ENCODE peak calls at places on chromosomes 16 and 17, in seven cellular contexts. One of them, this sample, is unnamed.

GRCh38 chr17:68334393-68334792 is 43.1 kb downstream of the ARSG start:
- DNase-seq in mesendoderm: no peak
- DNase-seq in cardiac muscle cell: no peak
- DNase-seq in heart right ventricle: no peak
- DNase-seq in mucosa of descending colon: no peak
- DNase-seq in GM23338: no peak
- DNase-seq in adipocyte: no peak
- DNase-seq in this sample: peak; percentile 25

GRCh38 chr17:1108810-1109605 is 70.8 kb downstream of the ABR start:
- DNase-seq in mesendoderm: peak; percentile 25
- DNase-seq in cardiac muscle cell: peak; percentile 75
- DNase-seq in heart right ventricle: peak; percentile 68
- DNase-seq in mucosa of descending colon: peak; percentile 82
- DNase-seq in GM23338: peak; percentile 65
- DNase-seq in adipocyte: peak; percentile 81
- DNase-seq in this sample: peak; percentile 74

GRCh38 chr16:11682655-11683096 is 14.4 kb downstream of the SNN start:
- DNase-seq in mesendoderm: no peak
- DNase-seq in cardiac muscle cell: peak; percentile 88
- DNase-seq in heart right ventricle: no peak
- DNase-seq in mucosa of descending colon: no peak
- DNase-seq in GM23338: no peak
- DNase-seq in adipocyte: peak; percentile 63
- DNase-seq in this sample: peak; percentile 88

GRCh38 chr17:21419299-21420239 is 43.4 kb downstream of the KCNJ12 start:
- DNase-seq in mesendoderm: peak; percentile 21
- DNase-seq in cardiac muscle cell: no peak
- DNase-seq in heart right ventricle: no peak
- DNase-seq in mucosa of descending colon: no peak
- DNase-seq in GM23338: no peak
- DNase-seq in adipocyte: no peak
- DNase-seq in this sample: no peak

GRCh38 chr17:58184308-58184985 is 8.1 kb upstream of the EPX start:
- DNase-seq in mesendoderm: peak; percentile 88
- DNase-seq in cardiac muscle cell: peak; percentile 50
- DNase-seq in heart right ventricle: no peak
- DNase-seq in mucosa of descending colon: no peak
- DNase-seq in GM23338: peak; percentile 61
- DNase-seq in adipocyte: no peak
- DNase-seq in this sample: peak; percentile 6

GRCh38 chr17:69175812-69176517 is 34.3 kb upstream of the ABCA6 start:
- DNase-seq in mesendoderm: no peak
- DNase-seq in cardiac muscle cell: peak; percentile 90
- DNase-seq in heart right ventricle: no peak
- DNase-seq in mucosa of descending colon: no peak
- DNase-seq in GM23338: no peak
- DNase-seq in adipocyte: peak; percentile 82
- DNase-seq in this sample: peak; percentile 85

GRCh38 chr16:46620265-46621005 is 744 bp downstream of the SHCBP1 start:
- DNase-seq in mesendoderm: no peak
- DNase-seq in cardiac muscle cell: peak; percentile 36
- DNase-seq in heart right ventricle: no peak
- DNase-seq in mucosa of descending colon: no peak
- DNase-seq in GM23338: no peak
- DNase-seq in adipocyte: peak; percentile 24
- DNase-seq in this sample: peak; percentile 12

GRCh38 chr17:81399481-81400153 is 4.4 kb downstream of the BAHCC1 start:
- DNase-seq in mesendoderm: no peak
- DNase-seq in cardiac muscle cell: no peak
- DNase-seq in heart right ventricle: no peak
- DNase-seq in mucosa of descending colon: no peak
- DNase-seq in GM23338: peak; percentile 55
- DNase-seq in adipocyte: peak; percentile 74
- DNase-seq in this sample: peak; percentile 53

GRCh38 chr17:81713556-81714411 is 1.7 kb downstream of the SLC25A10 start:
- DNase-seq in mesendoderm: no peak
- DNase-seq in cardiac muscle cell: no peak
- DNase-seq in heart right ventricle: no peak
- DNase-seq in mucosa of descending colon: peak; percentile 81
- DNase-seq in GM23338: no peak
- DNase-seq in adipocyte: no peak
- DNase-seq in this sample: no peak

GRCh38 chr16:48609453-48610023 is 442 bp downstream of the N4BP1 start:
- DNase-seq in mesendoderm: peak; percentile 53
- DNase-seq in cardiac muscle cell: peak; percentile 74
- DNase-seq in heart right ventricle: peak; percentile 55
- DNase-seq in mucosa of descending colon: no peak
- DNase-seq in GM23338: peak; percentile 63
- DNase-seq in adipocyte: peak; percentile 75
- DNase-seq in this sample: peak; percentile 62

GRCh38 chr17:64773836-64774761 is 112.0 kb upstream of the SMURF2 start:
- DNase-seq in mesendoderm: peak; percentile 96
- DNase-seq in cardiac muscle cell: peak; percentile 66
- DNase-seq in heart right ventricle: no peak
- DNase-seq in mucosa of descending colon: peak; percentile 94
- DNase-seq in GM23338: peak; percentile 85
- DNase-seq in adipocyte: peak; percentile 38
- DNase-seq in this sample: peak; percentile 56

GRCh38 chr16:88941051-88941932 is 35.7 kb downstream of the CBFA2T3 start:
- DNase-seq in mesendoderm: no peak
- DNase-seq in cardiac muscle cell: no peak
- DNase-seq in heart right ventricle: peak; percentile 44
- DNase-seq in mucosa of descending colon: peak; percentile 58
- DNase-seq in GM23338: peak; percentile 44
- DNase-seq in adipocyte: peak; percentile 25
- DNase-seq in this sample: no peak

GRCh38 chr17:41814195-41814594 is 1.4 kb downstream of the FKBP10 start:
- DNase-seq in mesendoderm: no peak
- DNase-seq in cardiac muscle cell: peak; percentile 59
- DNase-seq in heart right ventricle: no peak
- DNase-seq in mucosa of descending colon: no peak
- DNase-seq in GM23338: no peak
- DNase-seq in adipocyte: peak; percentile 55
- DNase-seq in this sample: peak; percentile 82

GRCh38 chr17:51435171-51435552 is 174.8 kb downstream of the UTP18 start:
- DNase-seq in mesendoderm: no peak
- DNase-seq in cardiac muscle cell: no peak
- DNase-seq in heart right ventricle: no peak
- DNase-seq in mucosa of descending colon: no peak
- DNase-seq in GM23338: no peak
- DNase-seq in adipocyte: no peak
- DNase-seq in this sample: no peak

GRCh38 chr17:10757658-10758057 is 27.8 kb upstream of the TMEM220 start:
- DNase-seq in mesendoderm: no peak
- DNase-seq in cardiac muscle cell: no peak
- DNase-seq in heart right ventricle: no peak
- DNase-seq in mucosa of descending colon: no peak
- DNase-seq in GM23338: no peak
- DNase-seq in adipocyte: no peak
- DNase-seq in this sample: no peak

GRCh38 chr17:69187294-69187693 is 41.3 kb downstream of the ABCA10 start:
- DNase-seq in mesendoderm: no peak
- DNase-seq in cardiac muscle cell: no peak
- DNase-seq in heart right ventricle: no peak
- DNase-seq in mucosa of descending colon: no peak
- DNase-seq in GM23338: no peak
- DNase-seq in adipocyte: no peak
- DNase-seq in this sample: no peak

GRCh38 chr17:69900829-69901228 is 174.2 kb upstream of the KCNJ16 start:
- DNase-seq in mesendoderm: no peak
- DNase-seq in cardiac muscle cell: peak; percentile 8
- DNase-seq in heart right ventricle: peak; percentile 73
- DNase-seq in mucosa of descending colon: no peak
- DNase-seq in GM23338: no peak
- DNase-seq in adipocyte: no peak
- DNase-seq in this sample: peak; percentile 22

GRCh38 chr16:68417711-68418301 is 30.5 kb downstream of the SMPD3 start:
- DNase-seq in mesendoderm: no peak
- DNase-seq in cardiac muscle cell: no peak
- DNase-seq in heart right ventricle: peak; percentile 22
- DNase-seq in mucosa of descending colon: peak; percentile 86
- DNase-seq in GM23338: no peak
- DNase-seq in adipocyte: no peak
- DNase-seq in this sample: no peak

DNA sequence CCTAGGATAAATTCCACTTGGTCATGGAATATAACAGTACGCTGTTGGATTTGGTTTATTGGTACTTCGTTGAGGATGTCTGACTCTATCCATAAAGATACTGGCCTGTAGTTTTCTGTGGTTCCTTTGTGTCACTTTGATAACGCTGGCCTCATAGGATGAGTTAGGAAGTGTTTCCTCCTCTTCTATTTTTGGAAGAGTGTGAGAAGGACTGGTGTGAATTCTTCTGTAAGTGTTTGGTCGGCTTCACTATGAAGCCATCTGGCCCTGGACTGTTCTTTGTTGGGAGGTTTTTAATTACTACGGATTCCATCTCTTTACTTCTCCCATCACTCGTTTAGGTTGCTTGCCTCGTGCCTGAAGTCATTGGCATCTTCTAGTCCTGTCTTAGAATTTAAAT is 117.3 kb downstream of the OR1D5 start:
- DNase-seq in mesendoderm: no peak
- DNase-seq in cardiac muscle cell: no peak
- DNase-seq in heart right ventricle: no peak
- DNase-seq in mucosa of descending colon: no peak
- DNase-seq in GM23338: no peak
- DNase-seq in adipocyte: no peak
- DNase-seq in this sample: no peak
- H3K4me3 ChIP-seq in mesendoderm: no peak overlapping the region
- H3K4me3 ChIP-seq in cardiac muscle cell: no peak overlapping the region
- H3K4me3 ChIP-seq in heart right ventricle: no peak overlapping the region
- H3K4me3 ChIP-seq in mucosa of descending colon: no peak overlapping the region
- H3K4me3 ChIP-seq in GM23338: no peak overlapping the region
- H3K4me3 ChIP-seq in adipocyte: no peak overlapping the region
- H3K4me3 ChIP-seq in this sample: no peak overlapping the region

GRCh38 chr16:82082543-82083244 is 47.6 kb downstream of the HSD17B2 start:
- DNase-seq in mesendoderm: peak; percentile 13
- DNase-seq in cardiac muscle cell: no peak
- DNase-seq in heart right ventricle: no peak
- DNase-seq in mucosa of descending colon: no peak
- DNase-seq in GM23338: no peak
- DNase-seq in adipocyte: peak; percentile 36
- DNase-seq in this sample: peak; percentile 66
- H3K4me3 ChIP-seq in mesendoderm: no peak overlapping the region
- H3K4me3 ChIP-seq in cardiac muscle cell: no peak overlapping the region
- H3K4me3 ChIP-seq in heart right ventricle: no peak overlapping the region
- H3K4me3 ChIP-seq in mucosa of descending colon: no peak overlapping the region
- H3K4me3 ChIP-seq in GM23338: no peak overlapping the region
- H3K4me3 ChIP-seq in adipocyte: no peak overlapping the region
- H3K4me3 ChIP-seq in this sample: no peak overlapping the region

GRCh38 chr16:3874794-3875692 is 5.5 kb downstream of the CREBBP start:
- DNase-seq in mesendoderm: no peak
- DNase-seq in cardiac muscle cell: no peak
- DNase-seq in heart right ventricle: no peak
- DNase-seq in mucosa of descending colon: no peak
- DNase-seq in GM23338: peak; percentile 40
- DNase-seq in adipocyte: no peak
- DNase-seq in this sample: no peak

GRCh38 chr16:3876160-3876559 is 4.4 kb downstream of the CREBBP start:
- DNase-seq in mesendoderm: no peak
- DNase-seq in cardiac muscle cell: no peak
- DNase-seq in heart right ventricle: no peak
- DNase-seq in mucosa of descending colon: no peak
- DNase-seq in GM23338: no peak
- DNase-seq in adipocyte: no peak
- DNase-seq in this sample: no peak

GRCh38 chr16:3878610-3879009 is 1.9 kb downstream of the CREBBP start:
- DNase-seq in mesendoderm: no peak
- DNase-seq in cardiac muscle cell: peak; percentile 48
- DNase-seq in heart right ventricle: no peak
- DNase-seq in mucosa of descending colon: no peak
- DNase-seq in GM23338: no peak
- DNase-seq in adipocyte: peak; percentile 55
- DNase-seq in this sample: peak; percentile 44

GRCh38 chr16:3874242-3874641 is 6.3 kb downstream of the CREBBP start:
- DNase-seq in mesendoderm: no peak
- DNase-seq in cardiac muscle cell: no peak
- DNase-seq in heart right ventricle: no peak
- DNase-seq in mucosa of descending colon: peak; percentile 37
- DNase-seq in GM23338: no peak
- DNase-seq in adipocyte: no peak
- DNase-seq in this sample: no peak

DNA sequence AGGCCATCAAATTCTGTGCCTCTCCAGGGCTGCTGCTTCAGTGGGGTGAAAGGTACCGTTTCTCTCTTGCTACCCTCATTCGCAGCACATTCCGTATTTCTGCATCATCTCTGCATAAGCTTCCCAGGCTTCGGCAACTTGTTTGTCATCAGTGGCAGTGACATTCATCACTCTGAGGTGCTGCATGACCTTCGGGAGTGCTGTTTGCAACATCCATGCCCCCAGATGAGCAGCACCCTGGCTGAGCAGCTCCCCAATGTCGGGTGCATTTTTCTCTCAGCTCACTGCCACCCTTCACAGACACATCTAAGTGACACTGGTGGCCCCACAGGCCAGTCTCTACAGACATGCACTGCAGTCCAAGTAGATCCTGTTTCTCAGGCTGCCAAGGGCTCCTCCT is 3.8 kb downstream of the CREBBP start:
- DNase-seq in mesendoderm: no peak
- DNase-seq in cardiac muscle cell: no peak
- DNase-seq in heart right ventricle: no peak
- DNase-seq in mucosa of descending colon: no peak
- DNase-seq in GM23338: no peak
- DNase-seq in adipocyte: peak; percentile 24
- DNase-seq in this sample: peak; percentile 31
- H3K4me3 ChIP-seq in mesendoderm: no peak overlapping the region
- H3K4me3 ChIP-seq in cardiac muscle cell: no peak overlapping the region
- H3K4me3 ChIP-seq in heart right ventricle: peak overlapping the region; percentile 10
- H3K4me3 ChIP-seq in mucosa of descending colon: no peak overlapping the region
- H3K4me3 ChIP-seq in GM23338: no peak overlapping the region
- H3K4me3 ChIP-seq in adipocyte: peak overlapping the region; percentile 12
- H3K4me3 ChIP-seq in this sample: peak overlapping the region; percentile 13

DNA sequence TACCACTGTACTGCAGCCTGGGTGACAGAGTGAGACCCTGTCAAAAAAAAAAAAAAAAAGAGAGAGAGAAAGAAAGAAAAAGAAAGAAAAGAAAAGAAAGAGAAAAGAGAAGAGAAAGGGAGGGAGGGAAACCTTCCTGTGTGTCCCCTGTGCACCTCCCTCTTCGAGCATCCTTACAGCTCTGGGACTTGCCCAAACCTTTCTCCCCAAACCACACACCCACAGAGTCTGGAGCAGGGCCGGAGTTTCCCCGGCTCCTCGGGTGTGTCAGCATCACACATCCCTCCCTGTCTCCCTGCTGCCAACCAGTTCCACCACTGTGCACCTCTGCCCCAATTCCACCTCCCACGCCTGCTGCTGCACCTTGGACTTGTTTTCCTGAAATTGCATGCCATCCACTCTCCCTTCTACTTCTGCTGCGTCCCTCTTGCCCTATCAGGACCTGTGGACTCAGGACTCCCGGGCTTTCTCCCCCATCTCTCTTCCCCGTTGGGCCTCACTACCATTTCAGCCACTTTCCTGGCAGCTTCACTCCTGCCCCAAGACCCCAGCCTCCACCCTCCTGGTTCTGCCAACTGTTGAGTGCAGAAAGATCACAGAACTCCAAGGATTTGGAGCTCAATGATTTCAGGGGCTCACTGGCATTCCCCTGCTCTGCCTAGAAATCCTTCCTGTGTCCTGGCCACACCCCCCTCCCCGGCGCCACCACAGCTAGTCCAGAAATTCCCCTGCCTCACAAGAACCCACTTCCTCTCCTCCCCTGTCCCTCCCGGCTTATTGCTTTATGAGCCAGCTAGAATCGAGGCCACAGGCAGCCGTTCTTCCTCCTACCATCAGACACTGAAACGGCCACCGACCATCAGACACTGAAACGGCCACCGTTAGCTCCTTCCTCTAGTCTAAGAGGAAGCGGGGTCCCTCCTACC is 3.7 kb upstream of the CDK3 start:
- DNase-seq in mesendoderm: peak; percentile 27
- DNase-seq in cardiac muscle cell: peak; percentile 71
- DNase-seq in heart right ventricle: peak; percentile 31
- DNase-seq in mucosa of descending colon: peak; percentile 88
- DNase-seq in GM23338: no peak
- DNase-seq in adipocyte: peak; percentile 47
- DNase-seq in this sample: peak; percentile 58
- H3K4me3 ChIP-seq in mesendoderm: no peak overlapping the region
- H3K4me3 ChIP-seq in cardiac muscle cell: no peak overlapping the region
- H3K4me3 ChIP-seq in heart right ventricle: no peak overlapping the region
- H3K4me3 ChIP-seq in mucosa of descending colon: no peak overlapping the region
- H3K4me3 ChIP-seq in GM23338: no peak overlapping the region
- H3K4me3 ChIP-seq in adipocyte: no peak overlapping the region
- H3K4me3 ChIP-seq in this sample: no peak overlapping the region

This sample was measured in fibroblast of villous mesenchyme.